ENCODE peak calls at places on chromosomes 1 and 21, in four cellular contexts. One of them, this sample, is unnamed.

GRCh38 chr1:244869950-244870349 is 5.6 kb upstream of the HNRNPU start:
- DNase-seq in mammary epithelial cell: no peak
- DNase-seq in amygdala: no peak
- DNase-seq in HEK293T: no peak
- DNase-seq in this sample: no peak

GRCh38 chr1:15684468-15685283 is 556 bp downstream of the PLEKHM2 start:
- DNase-seq in mammary epithelial cell: peak
- DNase-seq in amygdala: no peak
- DNase-seq in HEK293T: peak
- DNase-seq in this sample: peak

GRCh38 chr1:21842606-21843162 is 30.6 kb downstream of the LDLRAD2 start:
- DNase-seq in mammary epithelial cell: no peak
- DNase-seq in amygdala: no peak
- DNase-seq in HEK293T: no peak
- DNase-seq in this sample: no peak

GRCh38 chr1:42219627-42220026 is 55.1 kb upstream of the GUCA2A start:
- DNase-seq in mammary epithelial cell: no peak
- DNase-seq in amygdala: no peak
- DNase-seq in HEK293T: no peak
- DNase-seq in this sample: no peak

GRCh38 chr1:51415963-51416362 is 85.6 kb upstream of the TTC39A start:
- DNase-seq in mammary epithelial cell: no peak
- DNase-seq in amygdala: no peak
- DNase-seq in HEK293T: no peak
- DNase-seq in this sample: no peak

GRCh38 chr21:29376556-29376955 is 77.8 kb downstream of the BACH1 start:
- DNase-seq in mammary epithelial cell: no peak
- DNase-seq in amygdala: no peak
- DNase-seq in HEK293T: peak
- DNase-seq in this sample: no peak

GRCh38 chr1:19770436-19771190 is 29.1 kb downstream of the TMCO4 start:
- DNase-seq in mammary epithelial cell: no peak
- DNase-seq in amygdala: no peak
- DNase-seq in HEK293T: no peak
- DNase-seq in this sample: no peak

GRCh38 chr1:171226757-171227370 is 21.4 kb upstream of the FMO1 start:
- DNase-seq in mammary epithelial cell: peak
- DNase-seq in amygdala: no peak
- DNase-seq in HEK293T: peak
- DNase-seq in this sample: peak

GRCh38 chr1:106879538-106879937 is 176.9 kb upstream of the PRMT6 start:
- DNase-seq in mammary epithelial cell: no peak
- DNase-seq in amygdala: no peak
- DNase-seq in HEK293T: no peak
- DNase-seq in this sample: peak

GRCh38 chr1:15820478-15820877 is 13.0 kb upstream of the UQCRHL start:
- DNase-seq in mammary epithelial cell: peak
- DNase-seq in amygdala: no peak
- DNase-seq in HEK293T: no peak
- DNase-seq in this sample: no peak

GRCh38 chr1:200483491-200484143 is 73.8 kb upstream of the ZNF281 start:
- DNase-seq in mammary epithelial cell: peak
- DNase-seq in amygdala: no peak
- DNase-seq in HEK293T: peak
- DNase-seq in this sample: no peak

GRCh38 chr1:85225624-85226380 is 25.0 kb upstream of the SYDE2 start:
- DNase-seq in mammary epithelial cell: no peak
- DNase-seq in amygdala: no peak
- DNase-seq in HEK293T: no peak
- DNase-seq in this sample: peak

GRCh38 chr1:207752456-207753132 is 740 bp downstream of the CD46 start:
- DNase-seq in mammary epithelial cell: peak
- DNase-seq in amygdala: no peak
- DNase-seq in HEK293T: peak
- DNase-seq in this sample: peak